ENCODE peak calls at places on chromosome 15, in five cellular contexts. X is HCEC 1CT, D is amniotic epithelial cell, H is neural progenitor cell, Y is SW480. C is an unnamed sample.

GRCh38 chr15:87764461-87765236 is 491.9 kb downstream of the NTRK3 start:
- DNase-seq in X (no peak), D (peak), H (peak), Y (no peak), C (peak)

GRCh38 chr15:67023517-67024321 is 41.7 kb upstream of the SMAD3 start:
- DNase-seq in X (no peak), D (no peak), H (no peak), Y (no peak), C (no peak)

GRCh38 chr15:96329403-96329981 is 1.0 kb upstream of the NR2F2 start:
- DNase-seq in X (peak), D (no peak), H (peak), Y (no peak), C (peak)

GRCh38 chr15:42286445-42287029 is 13.3 kb upstream of the TMEM87A start:
- DNase-seq in X (peak), D (peak), H (no peak), Y (no peak), C (no peak)

GRCh38 chr15:53837263-53837662 is 77.8 kb upstream of the WDR72 start:
- DNase-seq in X (no peak), D (no peak), H (no peak), Y (peak), C (no peak)

GRCh38 chr15:90863987-90864386 is 4.4 kb upstream of the FURIN start:
- DNase-seq in X (no peak), D (no peak), H (no peak), Y (no peak), C (no peak)

GRCh38 chr15:87686308-87686707 is 570.2 kb downstream of the NTRK3 start:
- DNase-seq in X (no peak), D (no peak), H (no peak), Y (no peak), C (no peak)

GRCh38 chr15:57541805-57542504 is 49.7 kb upstream of the MYZAP start:
- DNase-seq in X (peak), D (peak), H (peak), Y (peak), C (peak)

GRCh38 chr15:73941044-73941443 is 14.8 kb downstream of the LOXL1 start:
- DNase-seq in X (peak), D (peak), H (no peak), Y (no peak), C (peak)

GRCh38 chr15:83871808-83872559 is 218.1 kb downstream of the ADAMTSL3 start:
- DNase-seq in X (peak), D (peak), H (no peak), Y (no peak), C (peak)

GRCh38 chr15:68299436-68299835 is 21.9 kb downstream of the FEM1B start:
- DNase-seq in X (no peak), D (no peak), H (no peak), Y (no peak), C (peak)

C was measured in fibroblast of mammary gland.